ENCODE peak calls at places on chromosomes 12 and 14, in six cellular contexts. J, L, H, E, W and O are unnamed samples.
A peak's percentile ranks its signal among the peaks of the same experiment; 100 is the strongest.

GRCh38 chr12:124543052-124543590 is 24.3 kb downstream of the NCOR2 start:
- DNase-seq in J (no peak), L (no peak), H (peak; percentile 57), E (no peak), W (no peak), O (no peak)

GRCh38 chr12:106950591-106950990 is 5.1 kb upstream of the TMEM263 start:
- DNase-seq in J (no peak), L (no peak), H (no peak), E (no peak), W (no peak), O (no peak)

GRCh38 chr14:103597623-103598372 is 31.2 kb upstream of the KLC1 start:
- DNase-seq in J (no peak), L (peak; percentile 51), H (peak; percentile 73), E (no peak), W (no peak), O (no peak)

GRCh38 chr12:56198836-56199235 is 9.6 kb upstream of the SMARCC2 start:
- DNase-seq in J (no peak), L (no peak), H (no peak), E (no peak), W (no peak), O (peak; percentile 69)

GRCh38 chr12:662541-663292 is 528 bp downstream of the NINJ2 start:
- DNase-seq in J (no peak), L (no peak), H (no peak), E (no peak), W (no peak), O (no peak)

GRCh38 chr12:110649341-110649847 is 35.5 kb downstream of the TCTN1 start:
- DNase-seq in J (no peak), L (no peak), H (no peak), E (peak; percentile 41), W (no peak), O (no peak)

GRCh38 chr14:63840981-63841380 is 11.8 kb upstream of the SYNE2 start:
- DNase-seq in J (peak; percentile 75), L (no peak), H (no peak), E (peak; percentile 44), W (no peak), O (no peak)

GRCh38 chr14:20799444-20799843 is 3.2 kb downstream of the RNASE1 start:
- DNase-seq in J (no peak), L (no peak), H (no peak), E (no peak), W (no peak), O (peak; percentile 64)

GRCh38 chr14:67359319-67359774 is 257 bp downstream of the ATP6V1D start:
- DNase-seq in J (peak; percentile 30), L (no peak), H (peak; percentile 21), E (peak; percentile 3), W (no peak), O (no peak)

GRCh38 chr12:105382771-105383632 is 52.5 kb downstream of the C12orf75 start:
- DNase-seq in J (peak; percentile 15), L (peak; percentile 63), H (peak; percentile 80), E (peak; percentile 55), W (no peak), O (peak; percentile 84)

GRCh38 chr14:96109956-96110355 is 70.8 kb downstream of the C14orf132 start:
- DNase-seq in J (no peak), L (no peak), H (no peak), E (no peak), W (no peak), O (no peak)

GRCh38 chr14:105536691-105537579 is 10.6 kb downstream of the TMEM121 start:
- DNase-seq in J (no peak), L (no peak), H (no peak), E (no peak), W (no peak), O (no peak)

GRCh38 chr14:93395227-93395626 is 35.5 kb upstream of the UNC79 start:
- DNase-seq in J (no peak), L (no peak), H (no peak), E (no peak), W (no peak), O (no peak)

GRCh38 chr12:116442304-116442703 is 116.9 kb upstream of the MAP1LC3B2 start:
- DNase-seq in J (no peak), L (no peak), H (no peak), E (no peak), W (no peak), O (no peak)

GRCh38 chr12:418432-418831 is 17.0 kb downstream of the CCDC77 start:
- DNase-seq in J (no peak), L (no peak), H (no peak), E (no peak), W (no peak), O (no peak)

GRCh38 chr12:124094188-124094587 is 121.2 kb downstream of the ZNF664 start:
- DNase-seq in J (no peak), L (no peak), H (no peak), E (no peak), W (no peak), O (no peak)

GRCh38 chr12:103851127-103851526 is 10.1 kb upstream of the NT5DC3 start:
- DNase-seq in J (no peak), L (no peak), H (no peak), E (no peak), W (no peak), O (no peak)

GRCh38 chr14:99676657-99677056 is 7.4 kb upstream of the CYP46A1 start:
- DNase-seq in J (no peak), L (no peak), H (no peak), E (no peak), W (no peak), O (no peak)

DNA sequence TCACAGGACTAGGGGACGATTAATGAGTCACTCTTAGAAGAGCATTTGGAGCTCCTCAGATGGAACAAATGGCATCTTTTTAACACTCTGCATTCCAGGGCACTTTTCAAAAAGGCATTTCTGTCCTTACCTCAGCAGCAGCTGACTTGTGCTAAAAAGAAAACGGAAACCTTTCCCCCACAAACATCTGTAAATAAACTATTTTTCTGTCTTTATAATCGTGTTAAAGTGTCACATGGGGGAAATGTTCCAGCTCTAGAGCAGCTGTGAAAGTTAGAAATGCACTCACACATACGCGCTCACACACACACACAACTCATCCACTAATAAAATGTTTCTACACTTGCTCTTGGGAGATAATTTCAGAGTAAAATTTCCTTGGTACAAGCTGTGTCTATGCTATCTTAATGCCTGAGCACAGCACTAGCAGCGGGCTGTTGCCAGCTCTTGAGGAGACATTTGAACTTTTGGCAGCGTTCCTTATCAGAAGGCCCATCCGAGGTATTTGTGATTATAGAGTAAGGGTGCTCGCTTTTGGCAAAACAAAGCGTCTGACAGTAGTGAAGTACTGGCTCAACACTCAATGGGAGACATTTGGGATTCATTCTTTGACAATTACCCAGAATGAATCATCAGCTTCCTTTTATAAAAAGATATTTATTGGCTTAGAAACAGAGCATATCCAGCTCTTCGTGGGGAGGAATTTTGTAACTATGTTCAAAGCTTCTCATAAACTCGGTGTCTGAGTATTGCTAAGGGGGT is 141.4 kb downstream of the PLXNC1 start:
- DNase-seq in J (no peak), L (no peak), H (no peak), E (no peak), W (no peak), O (peak; percentile 42)
- TF ChIP-seq JUN in J (no peak), L (no peak), H (no peak), E (no peak), W (no peak), O (no peak)

DNA sequence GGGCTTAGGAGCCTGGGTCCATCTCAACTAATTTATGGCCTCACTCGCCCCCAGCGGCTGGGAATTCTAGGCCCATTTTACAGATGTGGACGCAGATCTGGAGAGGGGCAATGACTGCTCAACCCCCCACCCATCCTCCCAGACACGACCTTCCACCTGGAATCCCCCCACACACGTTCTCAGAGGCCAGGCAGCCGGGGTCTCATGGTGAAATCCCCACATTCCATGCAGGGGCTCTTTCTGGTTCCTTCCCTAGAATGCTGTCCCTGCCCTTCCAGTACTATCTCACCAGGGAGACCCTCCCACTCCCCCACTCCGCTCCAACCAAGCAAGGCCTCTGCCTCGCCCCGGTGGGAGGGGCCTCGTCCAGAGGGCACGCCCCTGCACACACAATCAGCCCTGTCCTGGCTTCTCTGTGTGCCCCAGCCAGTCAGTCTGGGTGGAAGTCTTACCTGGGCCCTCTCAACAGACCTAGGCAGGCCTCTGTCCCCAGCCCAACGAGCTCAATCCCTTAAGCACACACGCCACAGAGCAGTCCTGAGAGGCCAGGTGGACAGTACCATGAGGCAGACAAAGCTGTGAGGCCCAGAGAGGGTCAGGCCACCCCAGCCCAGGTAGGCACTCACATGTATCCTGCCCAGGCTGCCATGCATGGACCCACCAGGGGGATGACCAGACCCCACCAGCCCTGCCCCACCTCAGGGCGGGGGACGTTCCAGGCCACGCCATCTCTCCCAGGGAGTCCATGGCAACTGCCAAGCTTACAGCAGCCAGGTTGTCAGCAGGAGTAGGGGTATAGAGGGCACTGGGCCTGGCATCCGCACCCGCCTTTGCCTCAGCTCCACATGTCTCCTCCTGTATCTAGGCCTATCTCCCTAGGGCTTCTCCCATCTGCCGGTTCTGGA is 1.3 kb upstream of the ANKRD9 start:
- DNase-seq in J (peak; percentile 95), L (peak; percentile 72), H (no peak), E (peak; percentile 79), W (peak; percentile 77), O (no peak)
- TF ChIP-seq JUN in J (no peak), L (no peak), H (no peak), E (no peak), W (no peak), O (no peak)

GRCh38 chr14:69844171-69844570 is 35.0 kb upstream of the SMOC1 start:
- DNase-seq in J (no peak), L (no peak), H (no peak), E (no peak), W (no peak), O (no peak)

GRCh38 chr14:69845787-69846186 is 33.4 kb upstream of the SMOC1 start:
- DNase-seq in J (no peak), L (no peak), H (no peak), E (peak; percentile 76), W (no peak), O (no peak)

GRCh38 chr14:69845050-69845581 is 34.1 kb upstream of the SMOC1 start:
- DNase-seq in J (no peak), L (no peak), H (no peak), E (no peak), W (no peak), O (no peak)

GRCh38 chr14:69839661-69840060 is 39.6 kb upstream of the SMOC1 start:
- DNase-seq in J (no peak), L (no peak), H (no peak), E (no peak), W (no peak), O (no peak)

GRCh38 chr14:69842671-69843407 is 36.4 kb upstream of the SMOC1 start:
- DNase-seq in J (no peak), L (no peak), H (no peak), E (no peak), W (no peak), O (no peak)
- TF ChIP-seq JUN in J (no peak), L (no peak), H (no peak), E (no peak), W (no peak), O (no peak)

GRCh38 chr12:102095677-102096263 is 24.1 kb downstream of the NUP37 start:
- DNase-seq in J (no peak), L (peak; percentile 14), H (peak; percentile 6), E (peak; percentile 9), W (no peak), O (peak; percentile 50)
- TF ChIP-seq JUN in J (no peak), L (no peak), H (no peak), E (no peak), W (no peak), O (no peak)

DNA sequence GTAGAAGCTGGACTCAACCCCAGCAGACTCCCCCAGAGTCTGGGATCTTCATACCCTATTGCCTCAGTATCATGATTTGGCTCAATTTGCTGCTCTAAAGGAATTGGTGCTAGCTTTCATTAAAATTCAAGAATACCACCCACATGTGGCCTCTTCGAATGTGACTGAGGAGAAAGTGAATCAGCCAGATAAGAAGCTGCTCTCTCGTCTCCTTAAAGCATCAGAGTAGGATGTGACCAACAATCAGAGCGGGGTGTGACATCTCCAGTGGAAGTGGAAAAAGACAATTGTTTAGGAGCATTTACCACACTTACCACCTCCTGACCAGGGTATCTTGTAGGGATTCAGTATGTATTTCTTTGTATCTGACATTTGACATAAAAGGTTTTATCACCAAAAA is 278.2 kb upstream of the DIO2 start:
- DNase-seq in J (no peak), L (no peak), H (no peak), E (no peak), W (no peak), O (no peak)
- TF ChIP-seq JUN in J (no peak), L (no peak), H (no peak), E (no peak), W (no peak), O (no peak)